ENCODE peak calls at places on chromosomes 4 and X, in five cellular contexts. C, I, Q, Z and M are unnamed samples.

GRCh38 chr4:47104986-47105385 is 73.6 kb downstream of the GABRB1 start:
- DNase-seq in C (no peak), I (peak; percentile 24), Q (no peak), Z (no peak), M (no peak)

GRCh38 chr4:150391052-150391451 is 190.9 kb upstream of the MAB21L2 start:
- DNase-seq in C (no peak), I (no peak), Q (no peak), Z (no peak), M (no peak)

GRCh38 chrX:153857348-153857903 is 27.1 kb upstream of the PDZD4 start:
- DNase-seq in C (no peak), I (no peak), Q (no peak), Z (no peak), M (no peak)

GRCh38 chr4:75135068-75135825 is 202.3 kb downstream of the PARM1 start:
- DNase-seq in C (no peak), I (no peak), Q (no peak), Z (no peak), M (no peak)

GRCh38 chr4:83223781-83224180 is 60.8 kb downstream of the COQ2 start:
- DNase-seq in C (no peak), I (no peak), Q (no peak), Z (no peak), M (no peak)

GRCh38 chr4:13348216-13348615 is 135.9 kb downstream of the RAB28 start:
- DNase-seq in C (no peak), I (no peak), Q (no peak), Z (no peak), M (no peak)

GRCh38 chrX:135275973-135276372 is 24.1 kb downstream of the ETDA start:
- DNase-seq in C (no peak), I (no peak), Q (no peak), Z (no peak), M (no peak)

GRCh38 chr4:1515763-1516162 is 109.5 kb upstream of the NKX1-1 start:
- DNase-seq in C (no peak), I (no peak), Q (no peak), Z (no peak), M (no peak)

GRCh38 chr4:68498413-68499007 is 51.2 kb downstream of the TMPRSS11E start:
- DNase-seq in C (peak; percentile 36), I (peak; percentile 35), Q (peak; percentile 76), Z (peak; percentile 35), M (peak; percentile 9)

GRCh38 chr4:107034982-107035710 is 967 bp downstream of the DKK2 start:
- DNase-seq in C (no peak), I (no peak), Q (no peak), Z (no peak), M (no peak)

GRCh38 chr4:141567326-141567915 is 69.0 kb upstream of the IL15 start:
- DNase-seq in C (no peak), I (no peak), Q (no peak), Z (no peak), M (no peak)

GRCh38 chr4:27176400-27176799 is 315.8 kb downstream of the STIM2 start:
- DNase-seq in C (no peak), I (no peak), Q (peak; percentile 30), Z (no peak), M (no peak)

GRCh38 chr4:56648245-56649151 is 32.6 kb downstream of the HOPX start:
- DNase-seq in C (no peak), I (no peak), Q (no peak), Z (no peak), M (no peak)

GRCh38 chr4:71130827-71131603 is 137.6 kb downstream of the DCK start:
- DNase-seq in C (no peak), I (peak; percentile 61), Q (no peak), Z (no peak), M (peak; percentile 11)

GRCh38 chrX:125308653-125309052 is 11.0 kb upstream of the TEX13C start:
- DNase-seq in C (no peak), I (no peak), Q (no peak), Z (no peak), M (no peak)

GRCh38 chr4:90852232-90852631 is 725.0 kb downstream of the CCSER1 start:
- DNase-seq in C (no peak), I (no peak), Q (no peak), Z (no peak), M (no peak)

GRCh38 chrX:136475236-136475635 is 12.5 kb upstream of the BRS3 start:
- DNase-seq in C (no peak), I (peak; percentile 6), Q (no peak), Z (no peak), M (no peak)